ENCODE peak calls at places on chromosomes 7 and 10, in five cellular contexts. W is tibial artery, N is HCT116, I is heart left ventricle, F is fibroblast of lung. Q is an unnamed sample. For H3K4me1, the result is how much of the 10 kb centered on the place peaks cover.

GRCh38 chr7:12162420-12163113 is 48.5 kb upstream of the TMEM106B start:
- DNase-seq in N (no peak), F (peak), I (no peak), W (no peak), Q (no peak)

GRCh38 chr7:66946545-66946944 is 25.5 kb downstream of the TMEM248 start:
- DNase-seq in I (no peak), W (no peak), F (no peak), N (no peak), Q (no peak)

GRCh38 chr10:123783296-123783695 is 108.3 kb downstream of the CPXM2 start:
- DNase-seq in I (no peak), N (no peak), W (no peak), F (no peak), Q (no peak)

GRCh38 chr10:31896972-31897384 is 31.7 kb downstream of the ARHGAP12 start:
- DNase-seq in W (no peak), I (no peak), N (peak), F (peak), Q (no peak)

GRCh38 chr7:46449743-46450142 is 528.7 kb upstream of the IGFBP3 start:
- DNase-seq in F (no peak), W (no peak), I (no peak), N (no peak), Q (no peak)

GRCh38 chr7:25711940-25712339 is 440.1 kb upstream of the NFE2L3 start:
- DNase-seq in F (no peak), N (no peak), I (no peak), W (no peak), Q (no peak)

GRCh38 chr7:2173184-2173827 is 59.4 kb downstream of the MAD1L1 start:
- DNase-seq in I (no peak), W (no peak), F (no peak), N (no peak), Q (no peak)

GRCh38 chr7:411677-412312 is 107.9 kb downstream of the PDGFA start:
- DNase-seq in I (no peak), N (no peak), F (no peak), W (no peak), Q (peak)

GRCh38 chr7:121303422-121304171 is 25.2 kb upstream of the WNT16 start:
- DNase-seq in I (no peak), F (no peak), N (no peak), W (no peak), Q (no peak)

GRCh38 chr7:80288175-80289122 is 153.8 kb downstream of the GNAI1 start:
- DNase-seq in W (no peak), I (no peak), N (no peak), F (peak), Q (no peak)

GRCh38 chr7:55469271-55469681 is 103.0 kb downstream of the VOPP1 start:
- DNase-seq in I (no peak), F (no peak), W (no peak), N (no peak), Q (no peak)

GRCh38 chr7:132249591-132249971 is 326.7 kb downstream of the PLXNA4 start:
- DNase-seq in I (no peak), F (no peak), W (no peak), N (no peak), Q (peak)

GRCh38 chr10:88083597-88083989 is 220.2 kb downstream of the PTEN start:
- DNase-seq in I (no peak), F (no peak), W (no peak), N (no peak), Q (no peak)

GRCh38 chr10:22825841-22826240 is 102.0 kb upstream of the ARMC3 start:
- DNase-seq in I (no peak), W (no peak), F (no peak), N (peak), Q (no peak)

GRCh38 chr7:111324228-111324627 is 233.3 kb downstream of the LRRN3 start:
- DNase-seq in F (no peak), W (no peak), I (no peak), N (no peak), Q (no peak)

GRCh38 chr7:111330235-111330523 is 232.1 kb downstream of the IMMP2L start:
- DNase-seq in W (no peak), I (no peak), F (no peak), N (no peak), Q (no peak)

GRCh38 chr7:111333010-111333409 is 229.3 kb downstream of the IMMP2L start:
- DNase-seq in I (no peak), N (no peak), W (no peak), F (no peak), Q (no peak)

GRCh38 chr7:111329367-111330234 is 232.7 kb downstream of the IMMP2L start:
- DNase-seq in W (no peak), N (no peak), I (no peak), F (peak), Q (no peak)
- TF ChIP-seq CTCF in W (no peak), N (peak), I (no peak), F (peak), Q (no peak)

GRCh38 chr7:130276796-130277762 is 10.4 kb downstream of the CPA2 start:
- DNase-seq in N (no peak), F (peak), W (no peak), I (no peak), Q (peak)
- H3K4me1 ChIP-seq in N (under half), F (under half), W (half or more), I (under half), Q (half or more)

GRCh38 chr10:103350175-103350521 is 792 bp downstream of the PCGF6 start:
- DNase-seq in I (no peak), N (no peak), W (no peak), F (no peak), Q (no peak)

GRCh38 chr10:103350522-103351260 is at the start of gene PCGF6:
- DNase-seq in F (peak), N (peak), W (peak), I (peak), Q (peak)

GRCh38 chr10:103355906-103356599 is 5.1 kb upstream of the PCGF6 start:
- DNase-seq in I (no peak), W (no peak), F (no peak), N (no peak), Q (no peak)

DNA sequence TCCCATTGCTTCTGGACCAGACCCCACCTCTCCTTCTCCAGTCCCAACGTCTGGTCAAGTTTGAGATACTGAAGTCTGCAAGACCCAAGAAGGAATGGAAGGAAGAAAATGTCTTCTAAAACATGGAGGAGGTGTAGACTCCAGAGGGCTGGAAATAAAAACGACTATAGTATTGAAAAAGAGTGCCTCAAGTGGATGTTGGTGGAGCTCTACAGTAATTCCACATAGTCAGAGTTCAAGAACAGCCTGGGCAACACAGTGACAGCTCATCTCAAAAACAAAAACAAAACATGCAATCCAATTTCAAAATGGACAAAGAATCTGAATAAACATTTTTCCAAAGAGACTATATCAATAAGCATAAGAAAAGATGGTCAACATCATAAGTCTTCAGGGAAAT is 2.3 kb upstream of the PCGF6 start:
- DNase-seq in W (no peak), N (no peak), F (no peak), I (no peak), Q (no peak)
- H3K27ac ChIP-seq in W (no peak), N (no peak), F (no peak), I (no peak), Q (no peak)

DNA sequence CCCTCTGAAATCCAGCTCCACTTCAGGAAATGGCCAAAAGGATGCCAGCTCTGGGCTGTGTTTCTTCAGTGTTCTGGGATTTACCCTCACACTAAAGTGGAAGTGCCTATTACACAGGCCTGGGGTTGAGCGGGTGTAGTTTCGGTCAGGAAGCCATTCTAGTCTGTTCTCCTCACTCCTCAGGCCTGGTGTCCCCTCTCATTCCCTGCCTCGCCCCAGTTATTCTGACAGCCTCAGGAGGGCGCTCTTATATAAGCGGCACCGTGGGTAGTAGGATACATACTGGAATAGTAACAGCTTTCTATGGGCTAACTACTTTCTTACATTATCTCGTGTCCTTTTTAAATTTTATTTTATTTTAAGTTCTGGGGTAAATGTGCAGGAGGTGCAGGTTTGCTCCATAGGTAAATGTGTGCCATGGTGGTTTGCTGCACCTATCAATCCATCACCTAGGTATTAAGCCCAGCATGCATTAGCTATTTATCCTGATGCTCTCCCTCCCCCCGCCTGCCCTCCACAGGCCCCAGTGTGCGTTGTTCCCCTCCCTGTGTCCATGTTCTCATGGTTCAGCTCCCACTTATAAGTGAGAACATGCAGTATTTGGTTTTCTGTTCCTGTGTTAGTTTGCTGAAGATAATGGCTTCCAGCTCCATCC is 12.2 kb upstream of the LGI1 start:
- DNase-seq in I (no peak), W (peak), N (no peak), F (peak), Q (no peak)
- TF ChIP-seq CTCF in I (peak), W (no peak), N (peak), F (peak), Q (no peak)